ENCODE peak calls at places on chromosomes 16 and 17, in four cellular contexts. G, A, K and H are unnamed samples.

GRCh38 chr16:15967655-15968315 is 18.4 kb downstream of the ABCC1 start:
- DNase-seq in G (no peak), K (no peak), A (no peak), H (no peak)

GRCh38 chr16:87295259-87295658 is 21.9 kb downstream of the C16orf95 start:
- DNase-seq in A (peak; percentile 11), K (no peak), G (no peak), H (no peak)

GRCh38 chr16:16163571-16163970 is 59.7 kb downstream of the ABCC6 start:
- DNase-seq in G (no peak), A (no peak), K (no peak), H (no peak)

GRCh38 chr17:34354637-34355036 is 1.6 kb upstream of the CCL13 start:
- DNase-seq in A (peak; percentile 21), K (no peak), G (no peak), H (no peak)

GRCh38 chr17:4559139-4559791 is 1.1 kb downstream of the GGT6 start:
- DNase-seq in K (no peak), A (no peak), G (no peak), H (peak; percentile 57)

GRCh38 chr16:84013787-84014569 is 28.6 kb downstream of the SLC38A8 start:
- DNase-seq in K (peak; percentile 65), A (peak; percentile 18), G (no peak), H (peak; percentile 89)

GRCh38 chr16:84844049-84844350 is 24.2 kb downstream of the CRISPLD2 start:
- DNase-seq in K (no peak), A (no peak), G (no peak), H (no peak)

GRCh38 chr16:83952940-83953795 is at the start of gene OSGIN1:
- DNase-seq in A (peak; percentile 96), K (peak; percentile 94), G (peak; percentile 94), H (peak; percentile 96)

GRCh38 chr16:86611958-86612357 is 33.6 kb downstream of the FOXL1 start:
- DNase-seq in A (no peak), G (no peak), K (no peak), H (no peak)

GRCh38 chr16:89005201-89006035 is 28.4 kb upstream of the CBFA2T3 start:
- DNase-seq in A (no peak), G (no peak), K (no peak), H (no peak)

GRCh38 chr17:46176975-46177374 is 16.3 kb downstream of the KANSL1 start:
- DNase-seq in A (no peak), G (no peak), K (no peak), H (no peak)

GRCh38 chr17:60653569-60653968 is 24.1 kb upstream of the BCAS3 start:
- DNase-seq in K (no peak), A (no peak), G (no peak), H (no peak)

GRCh38 chr16:49498241-49499017 is 124.8 kb downstream of the C16orf78 start:
- DNase-seq in G (no peak), A (no peak), K (no peak), H (peak; percentile 46)

GRCh38 chr17:2336215-2337151 is at the start of gene TSR1:
- DNase-seq in A (peak; percentile 89), K (peak; percentile 93), G (peak; percentile 92), H (peak; percentile 95)

GRCh38 chr17:41583137-41584127 is 3.3 kb downstream of the KRT14 start:
- DNase-seq in A (no peak), G (no peak), K (no peak), H (no peak)

GRCh38 chr17:78313735-78314648 is 45.9 kb downstream of the SOCS3 start:
- DNase-seq in K (peak; percentile 93), G (peak; percentile 72), A (peak; percentile 73), H (peak; percentile 94)
- H3K27ac ChIP-seq in K (no peak overlapping the region), G (peak overlapping the region; percentile 82), A (peak overlapping the region; percentile 100), H (peak overlapping the region; percentile 80)

DNA sequence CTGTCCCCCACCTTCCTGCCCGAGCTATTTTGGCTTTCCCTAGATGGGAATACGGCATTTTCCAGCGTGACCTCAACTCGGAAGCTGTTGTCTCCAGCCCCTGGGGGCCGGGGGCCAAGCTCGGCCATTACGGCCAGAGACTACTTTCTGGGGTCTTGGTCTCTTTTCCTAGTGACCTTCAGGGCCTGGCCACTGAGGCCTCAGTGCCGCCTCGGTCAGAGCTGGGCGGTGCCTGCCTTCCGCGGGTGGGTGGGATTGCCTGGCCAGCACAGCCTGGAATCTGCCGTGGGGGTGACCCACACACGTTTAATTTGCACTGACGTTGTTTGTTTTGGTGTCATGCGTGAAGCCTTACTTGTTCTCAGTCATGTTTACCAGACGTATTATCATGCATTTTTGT is 29.2 kb downstream of the TSC2 start:
- DNase-seq in K (no peak), A (no peak), G (no peak), H (no peak)
- H3K4me1 ChIP-seq in K (no peaks in the 10 kb centered on the region), A (peaks cover 2% of the 10 kb centered on the region), G (no peaks in the 10 kb centered on the region), H (peaks cover 5% of the 10 kb centered on the region)

GRCh38 chr17:81851423-81851822 is 8.9 kb downstream of the P4HB start:
- DNase-seq in K (no peak), G (no peak), A (no peak), H (no peak)
- H3K27ac ChIP-seq in K (no peak overlapping the region), G (no peak overlapping the region), A (no peak overlapping the region), H (no peak overlapping the region)

DNA sequence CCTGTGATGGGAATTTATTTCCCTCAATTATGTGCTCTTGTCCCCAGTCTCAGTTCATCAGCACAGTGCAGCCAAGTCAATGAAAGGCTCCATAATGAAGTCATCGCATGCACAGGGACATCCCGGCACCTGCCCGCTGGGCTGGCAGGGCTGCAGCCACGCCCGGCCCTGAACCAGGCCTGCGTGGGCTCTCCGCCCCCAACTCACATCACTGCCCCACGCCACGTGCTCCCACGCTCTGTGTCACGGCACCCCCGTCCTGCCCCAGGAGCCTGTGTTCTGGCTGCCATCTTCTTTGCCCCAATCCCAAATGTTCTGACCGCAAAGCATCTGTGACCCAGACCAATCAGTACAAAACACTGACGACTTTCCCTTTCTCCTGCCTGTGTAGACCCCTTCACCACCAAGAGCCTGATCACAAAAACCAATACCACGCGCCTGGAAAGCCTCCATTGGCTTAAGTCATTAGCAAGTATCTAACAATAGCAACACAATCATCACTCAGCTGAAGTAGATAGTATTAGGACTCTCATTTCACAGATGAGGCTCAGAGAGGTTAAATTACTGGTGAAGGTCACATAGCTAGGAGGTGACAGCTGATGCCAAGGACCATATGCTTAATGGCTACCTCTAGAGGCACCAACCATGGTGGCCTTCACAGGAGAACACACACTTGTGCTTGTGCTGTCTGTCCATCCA is 202.5 kb downstream of the ZFHX3 start:
- DNase-seq in G (no peak), K (no peak), A (no peak), H (no peak)
- H3K4me1 ChIP-seq in G (peaks cover 11% of the 10 kb centered on the region), K (no peaks in the 10 kb centered on the region), A (peaks cover 30% of the 10 kb centered on the region), H (peaks cover 21% of the 10 kb centered on the region)

DNA sequence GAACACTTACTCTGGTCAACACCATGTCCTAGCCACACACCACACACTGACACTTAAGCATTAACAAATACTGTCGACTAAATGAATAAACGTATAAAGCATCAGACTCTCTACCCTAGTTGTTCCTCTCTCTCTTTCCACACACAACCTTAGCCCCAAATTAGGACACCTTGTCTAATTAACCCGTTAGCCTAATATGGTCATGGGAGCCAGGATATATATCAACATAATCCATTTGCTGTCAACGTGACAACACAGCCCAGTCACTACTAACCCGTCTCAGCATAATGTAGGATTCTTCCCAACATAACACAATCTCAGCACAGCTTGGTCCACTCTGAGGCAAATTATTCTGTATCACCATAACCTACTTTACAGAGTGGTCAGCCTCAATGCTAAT is 2.2 kb downstream of the DVL2 start:
- DNase-seq in A (no peak), G (no peak), K (no peak), H (no peak)
- H3K27ac ChIP-seq in A (no peak overlapping the region), G (no peak overlapping the region), K (no peak overlapping the region), H (no peak overlapping the region)

DNA sequence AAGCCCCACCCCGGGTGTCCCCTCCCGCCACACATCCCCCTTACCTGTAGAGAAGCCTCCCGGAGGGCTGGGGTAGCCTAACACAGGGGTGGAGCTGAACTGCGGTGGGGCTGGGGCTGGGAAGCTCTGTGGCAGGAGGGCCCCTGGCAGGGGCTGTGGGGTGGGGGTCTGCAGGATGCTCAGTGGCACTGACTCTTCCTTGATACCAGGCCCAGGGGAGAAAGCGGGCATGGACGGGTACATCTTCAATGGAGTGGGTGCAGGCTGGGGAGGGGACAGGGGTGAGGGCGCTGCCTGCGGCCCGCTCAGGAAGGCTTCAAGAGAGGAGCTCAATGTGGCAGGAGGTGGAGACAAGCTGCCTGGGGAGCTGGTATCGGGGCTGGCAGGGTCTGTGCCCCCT is 16.7 kb downstream of the SREBF1 start:
- DNase-seq in A (no peak), G (no peak), K (no peak), H (no peak)
- H3K4me1 ChIP-seq in A (peaks cover 51% of the 10 kb centered on the region), G (peaks cover 20% of the 10 kb centered on the region), K (peaks cover 2% of the 10 kb centered on the region), H (peaks cover 58% of the 10 kb centered on the region)

GRCh38 chr17:75108193-75108592 is 1.6 kb upstream of the ARMC7 start:
- DNase-seq in A (no peak), G (no peak), K (no peak), H (no peak)

GRCh38 chr17:75110307-75110937 is 653 bp downstream of the ARMC7 start:
- DNase-seq in G (no peak), A (no peak), K (no peak), H (no peak)

GRCh38 chr17:75109047-75109406 is 742 bp upstream of the ARMC7 start:
- DNase-seq in G (no peak), K (no peak), A (no peak), H (no peak)

GRCh38 chr17:75111777-75112176 is 2.0 kb downstream of the ARMC7 start:
- DNase-seq in A (no peak), K (no peak), G (no peak), H (no peak)

DNA sequence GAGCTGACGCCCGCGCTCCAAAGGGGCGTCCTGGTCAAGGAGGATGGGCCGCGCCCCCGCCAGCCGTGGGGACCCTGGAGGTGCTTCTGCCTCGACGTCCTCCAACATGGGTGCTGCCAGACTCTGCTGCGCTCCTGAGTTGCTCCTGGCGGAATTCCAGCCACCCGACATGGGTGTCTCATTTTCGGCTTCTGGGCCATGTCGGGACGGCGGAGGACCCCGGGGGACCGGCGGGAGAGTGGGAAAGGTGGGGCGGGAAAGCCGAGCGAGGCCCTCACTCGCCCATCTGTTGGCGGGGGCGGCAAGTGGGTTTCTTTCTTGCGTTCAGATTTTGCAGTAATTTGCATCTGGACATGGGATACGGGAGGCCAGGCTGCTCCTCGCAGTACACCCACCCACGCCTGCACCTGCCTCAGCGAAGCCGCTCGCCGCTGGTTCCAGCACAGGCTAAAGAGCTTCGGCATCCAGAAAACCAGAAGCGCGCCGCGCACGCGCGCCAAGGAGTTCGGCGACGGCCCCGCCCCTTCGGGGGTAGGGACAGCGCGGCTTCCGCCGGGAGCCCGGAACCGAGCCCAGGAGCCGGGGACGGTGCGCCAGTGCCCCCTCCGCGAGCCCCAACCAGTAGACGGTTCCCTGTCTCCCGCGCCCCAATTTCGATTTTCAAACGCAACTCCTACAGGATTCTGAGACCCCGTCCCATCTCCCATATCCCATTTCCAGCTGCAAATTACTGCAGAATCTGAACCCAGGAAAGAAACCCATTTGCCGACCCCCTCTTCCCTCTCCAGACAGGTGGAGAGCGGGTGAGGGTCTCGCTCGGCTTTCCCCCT is at the start of gene ARMC7:
- DNase-seq in K (peak; percentile 93), G (peak; percentile 90), A (peak; percentile 74), H (peak; percentile 97)
- H3K27ac ChIP-seq in K (peak within 1 kb of the TSS; percentile 50), G (peak within 1 kb of the TSS; percentile 86), A (no peak within 1 kb of the TSS), H (peak within 1 kb of the TSS; percentile 92)